ENCODE peak calls at places on chromosomes 13 and 19, in four cellular contexts. T, R, Z and L are unnamed samples.

GRCh38 chr13:23679214-23679613 is 109.0 kb downstream of the TNFRSF19 start:
- DNase-seq in T (no peak), R (no peak), Z (no peak), L (no peak)

GRCh38 chr13:60226507-60226906 is 62.8 kb upstream of the DIAPH3 start:
- DNase-seq in T (no peak), R (no peak), Z (peak), L (no peak)

GRCh38 chr19:48815870-48816501 is 5.2 kb upstream of the BCAT2 start:
- DNase-seq in T (no peak), R (no peak), Z (no peak), L (no peak)

GRCh38 chr13:41495044-41495443 is 37.7 kb downstream of the RGCC start:
- DNase-seq in T (no peak), R (no peak), Z (no peak), L (no peak)

GRCh38 chr19:18345296-18345695 is 4.9 kb downstream of the PGPEP1 start:
- DNase-seq in T (no peak), R (no peak), Z (no peak), L (no peak)

GRCh38 chr19:37217855-37218591 is at the start of gene ZNF383:
- DNase-seq in T (peak), R (peak), Z (peak), L (peak)

GRCh38 chr19:48480476-48481190 is 11.5 kb downstream of the CYTH2 start:
- DNase-seq in T (no peak), R (peak), Z (no peak), L (peak)

GRCh38 chr13:39321578-39321977 is 281.4 kb downstream of the LHFPL6 start:
- DNase-seq in T (no peak), R (no peak), Z (no peak), L (no peak)

GRCh38 chr19:52592301-52592700 is 22.2 kb downstream of the ZNF701 start:
- DNase-seq in T (no peak), R (no peak), Z (no peak), L (no peak)

GRCh38 chr19:33246729-33247440 is 21.2 kb upstream of the SLC7A10 start:
- DNase-seq in T (no peak), R (no peak), Z (no peak), L (no peak)

GRCh38 chr13:52599853-52600603 is 42.2 kb upstream of the HNRNPA1L2 start:
- DNase-seq in T (no peak), R (no peak), Z (peak), L (no peak)

GRCh38 chr19:33416307-33417215 is 43.1 kb downstream of the CEBPG start:
- DNase-seq in T (no peak), R (peak), Z (peak), L (peak)

GRCh38 chr19:19447536-19448237 is 42.2 kb downstream of the GATAD2A start:
- DNase-seq in T (no peak), R (no peak), Z (no peak), L (no peak)

GRCh38 chr13:45441633-45442032 is 23.1 kb upstream of the COG3 start:
- DNase-seq in T (no peak), R (no peak), Z (no peak), L (no peak)

GRCh38 chr19:41426952-41427646 is at the start of gene B3GNT8:
- DNase-seq in T (no peak), R (no peak), Z (peak), L (no peak)

GRCh38 chr19:9586764-9587163 is 2.5 kb upstream of the ZNF121 start:
- DNase-seq in T (no peak), R (peak), Z (peak), L (peak)

GRCh38 chr13:82147526-82147925 is 1734.7 kb downstream of the SLITRK1 start:
- DNase-seq in T (no peak), R (no peak), Z (no peak), L (no peak)

GRCh38 chr13:103188688-103189326 is 122.6 kb upstream of the SLC10A2 start:
- DNase-seq in T (no peak), R (no peak), Z (no peak), L (no peak)

GRCh38 chr13:26760835-26761582 is 423 bp upstream of the GPR12 start:
- DNase-seq in T (no peak), R (no peak), Z (no peak), L (no peak)

GRCh38 chr13:45529758-45530157 is 65.0 kb downstream of the COG3 start:
- DNase-seq in T (no peak), R (no peak), Z (no peak), L (no peak)

GRCh38 chr13:94761407-94761806 is 49.1 kb upstream of the SOX21 start:
- DNase-seq in T (no peak), R (no peak), Z (no peak), L (no peak)

GRCh38 chr19:41711376-41712261 is 3.2 kb downstream of the CEACAM5 start:
- DNase-seq in T (no peak), R (no peak), Z (no peak), L (no peak)

GRCh38 chr13:42363941-42364612 is 92.1 kb downstream of the AKAP11 start:
- DNase-seq in T (no peak), R (no peak), Z (no peak), L (no peak)

GRCh38 chr13:33611016-33611805 is 206.7 kb upstream of the RFC3 start:
- DNase-seq in T (no peak), R (no peak), Z (no peak), L (no peak)

GRCh38 chr19:18417250-18418033 is 1.8 kb upstream of the SSBP4 start:
- DNase-seq in T (no peak), R (no peak), Z (peak), L (no peak)

GRCh38 chr13:67277581-67277980 is 47.4 kb upstream of the PCDH9 start:
- DNase-seq in T (no peak), R (no peak), Z (no peak), L (no peak)

GRCh38 chr13:112645327-112645914 is 44.4 kb upstream of the ATP11A start:
- DNase-seq in T (no peak), R (no peak), Z (no peak), L (no peak)

GRCh38 chr19:49570997-49571676 is 9.2 kb downstream of the NOSIP start:
- DNase-seq in T (no peak), R (no peak), Z (no peak), L (no peak)